ENCODE peak calls at places on chromosomes 5 and 9, in five cellular contexts. One of them, this sample, is unnamed.

GRCh38 chr9:116716441-116716840 is 29.3 kb downstream of the TRIM32 start:
- DNase-seq in stimulated activated CD8-positive, alpha-beta memory T cell treated with anti-CD3 and anti-CD28 coated beads, Interleukin-4, amount 100 ng/mL, for 1 hour: no peak
- DNase-seq in HFFc6: no peak
- DNase-seq in NCI-H1048: no peak
- DNase-seq in NCI-H460: no peak
- DNase-seq in this sample: no peak

GRCh38 chr5:55234171-55234700 is 828 bp upstream of the CCNO start:
- DNase-seq in stimulated activated CD8-positive, alpha-beta memory T cell treated with anti-CD3 and anti-CD28 coated beads, Interleukin-4, amount 100 ng/mL, for 1 hour: no peak
- DNase-seq in HFFc6: peak
- DNase-seq in NCI-H1048: no peak
- DNase-seq in NCI-H460: peak
- DNase-seq in this sample: peak

GRCh38 chr9:136860933-136861873 is 4.9 kb downstream of the EDF1 start:
- DNase-seq in stimulated activated CD8-positive, alpha-beta memory T cell treated with anti-CD3 and anti-CD28 coated beads, Interleukin-4, amount 100 ng/mL, for 1 hour: no peak
- DNase-seq in HFFc6: no peak
- DNase-seq in NCI-H1048: no peak
- DNase-seq in NCI-H460: no peak
- DNase-seq in this sample: no peak

GRCh38 chr9:36101916-36102741 is 34.4 kb upstream of the GLIPR2 start:
- DNase-seq in stimulated activated CD8-positive, alpha-beta memory T cell treated with anti-CD3 and anti-CD28 coated beads, Interleukin-4, amount 100 ng/mL, for 1 hour: no peak
- DNase-seq in HFFc6: peak
- DNase-seq in NCI-H1048: no peak
- DNase-seq in NCI-H460: peak
- DNase-seq in this sample: no peak

GRCh38 chr5:4230531-4230904 is 634.9 kb downstream of the IRX1 start:
- DNase-seq in stimulated activated CD8-positive, alpha-beta memory T cell treated with anti-CD3 and anti-CD28 coated beads, Interleukin-4, amount 100 ng/mL, for 1 hour: no peak
- DNase-seq in HFFc6: no peak
- DNase-seq in NCI-H1048: no peak
- DNase-seq in NCI-H460: no peak
- DNase-seq in this sample: no peak

GRCh38 chr5:177473461-177473991 is at the start of gene DBN1:
- DNase-seq in stimulated activated CD8-positive, alpha-beta memory T cell treated with anti-CD3 and anti-CD28 coated beads, Interleukin-4, amount 100 ng/mL, for 1 hour: no peak
- DNase-seq in HFFc6: no peak
- DNase-seq in NCI-H1048: peak
- DNase-seq in NCI-H460: peak
- DNase-seq in this sample: peak

GRCh38 chr5:53291528-53291927 is 182.0 kb upstream of the MOCS2 start:
- DNase-seq in stimulated activated CD8-positive, alpha-beta memory T cell treated with anti-CD3 and anti-CD28 coated beads, Interleukin-4, amount 100 ng/mL, for 1 hour: no peak
- DNase-seq in HFFc6: no peak
- DNase-seq in NCI-H1048: no peak
- DNase-seq in NCI-H460: no peak
- DNase-seq in this sample: no peak

GRCh38 chr5:74767579-74767913 is 497 bp downstream of the NSA2 start:
- DNase-seq in stimulated activated CD8-positive, alpha-beta memory T cell treated with anti-CD3 and anti-CD28 coated beads, Interleukin-4, amount 100 ng/mL, for 1 hour: no peak
- DNase-seq in HFFc6: peak
- DNase-seq in NCI-H1048: no peak
- DNase-seq in NCI-H460: no peak
- DNase-seq in this sample: peak

GRCh38 chr5:174073088-174073487 is 27.6 kb downstream of the NSG2 start:
- DNase-seq in stimulated activated CD8-positive, alpha-beta memory T cell treated with anti-CD3 and anti-CD28 coated beads, Interleukin-4, amount 100 ng/mL, for 1 hour: no peak
- DNase-seq in HFFc6: no peak
- DNase-seq in NCI-H1048: no peak
- DNase-seq in NCI-H460: no peak
- DNase-seq in this sample: no peak

GRCh38 chr5:118891252-118891651 is 97.1 kb downstream of the DTWD2 start:
- DNase-seq in stimulated activated CD8-positive, alpha-beta memory T cell treated with anti-CD3 and anti-CD28 coated beads, Interleukin-4, amount 100 ng/mL, for 1 hour: no peak
- DNase-seq in HFFc6: no peak
- DNase-seq in NCI-H1048: peak
- DNase-seq in NCI-H460: no peak
- DNase-seq in this sample: peak

GRCh38 chr9:77883846-77884771 is 147.5 kb downstream of the GNAQ start:
- DNase-seq in stimulated activated CD8-positive, alpha-beta memory T cell treated with anti-CD3 and anti-CD28 coated beads, Interleukin-4, amount 100 ng/mL, for 1 hour: no peak
- DNase-seq in HFFc6: peak
- DNase-seq in NCI-H1048: no peak
- DNase-seq in NCI-H460: no peak
- DNase-seq in this sample: no peak

GRCh38 chr5:132375957-132376356 is 6.4 kb downstream of the SLC22A5 start:
- DNase-seq in stimulated activated CD8-positive, alpha-beta memory T cell treated with anti-CD3 and anti-CD28 coated beads, Interleukin-4, amount 100 ng/mL, for 1 hour: no peak
- DNase-seq in HFFc6: no peak
- DNase-seq in NCI-H1048: no peak
- DNase-seq in NCI-H460: no peak
- DNase-seq in this sample: no peak

GRCh38 chr9:21432640-21433425 is 7.4 kb upstream of the IFNA1 start:
- DNase-seq in stimulated activated CD8-positive, alpha-beta memory T cell treated with anti-CD3 and anti-CD28 coated beads, Interleukin-4, amount 100 ng/mL, for 1 hour: no peak
- DNase-seq in HFFc6: no peak
- DNase-seq in NCI-H1048: no peak
- DNase-seq in NCI-H460: no peak
- DNase-seq in this sample: no peak

GRCh38 chr9:69898714-69899209 is 78.1 kb downstream of the CFAP95 start:
- DNase-seq in stimulated activated CD8-positive, alpha-beta memory T cell treated with anti-CD3 and anti-CD28 coated beads, Interleukin-4, amount 100 ng/mL, for 1 hour: no peak
- DNase-seq in HFFc6: peak
- DNase-seq in NCI-H1048: no peak
- DNase-seq in NCI-H460: no peak
- DNase-seq in this sample: no peak

GRCh38 chr5:7347377-7347776 is 48.6 kb upstream of the ADCY2 start:
- DNase-seq in stimulated activated CD8-positive, alpha-beta memory T cell treated with anti-CD3 and anti-CD28 coated beads, Interleukin-4, amount 100 ng/mL, for 1 hour: no peak
- DNase-seq in HFFc6: no peak
- DNase-seq in NCI-H1048: no peak
- DNase-seq in NCI-H460: no peak
- DNase-seq in this sample: no peak

GRCh38 chr5:168047043-168047668 is 244.3 kb upstream of the WWC1 start:
- DNase-seq in stimulated activated CD8-positive, alpha-beta memory T cell treated with anti-CD3 and anti-CD28 coated beads, Interleukin-4, amount 100 ng/mL, for 1 hour: no peak
- DNase-seq in HFFc6: peak
- DNase-seq in NCI-H1048: peak
- DNase-seq in NCI-H460: peak
- DNase-seq in this sample: peak

GRCh38 chr9:133397370-133397769 is 20.4 kb downstream of the REXO4 start:
- DNase-seq in stimulated activated CD8-positive, alpha-beta memory T cell treated with anti-CD3 and anti-CD28 coated beads, Interleukin-4, amount 100 ng/mL, for 1 hour: no peak
- DNase-seq in HFFc6: no peak
- DNase-seq in NCI-H1048: no peak
- DNase-seq in NCI-H460: no peak
- DNase-seq in this sample: no peak

GRCh38 chr9:34592895-34593601 is 3.5 kb upstream of the CNTFR start:
- DNase-seq in stimulated activated CD8-positive, alpha-beta memory T cell treated with anti-CD3 and anti-CD28 coated beads, Interleukin-4, amount 100 ng/mL, for 1 hour: no peak
- DNase-seq in HFFc6: no peak
- DNase-seq in NCI-H1048: no peak
- DNase-seq in NCI-H460: no peak
- DNase-seq in this sample: peak

GRCh38 chr9:114486205-114486963 is 18.9 kb downstream of the WHRN start:
- DNase-seq in stimulated activated CD8-positive, alpha-beta memory T cell treated with anti-CD3 and anti-CD28 coated beads, Interleukin-4, amount 100 ng/mL, for 1 hour: no peak
- DNase-seq in HFFc6: peak
- DNase-seq in NCI-H1048: no peak
- DNase-seq in NCI-H460: no peak
- DNase-seq in this sample: no peak

GRCh38 chr5:165775094-165775493 is 2269.7 kb downstream of the MAT2B start:
- DNase-seq in stimulated activated CD8-positive, alpha-beta memory T cell treated with anti-CD3 and anti-CD28 coated beads, Interleukin-4, amount 100 ng/mL, for 1 hour: no peak
- DNase-seq in HFFc6: no peak
- DNase-seq in NCI-H1048: no peak
- DNase-seq in NCI-H460: no peak
- DNase-seq in this sample: no peak

GRCh38 chr5:32520326-32520725 is 65.0 kb upstream of the SUB1 start:
- DNase-seq in stimulated activated CD8-positive, alpha-beta memory T cell treated with anti-CD3 and anti-CD28 coated beads, Interleukin-4, amount 100 ng/mL, for 1 hour: no peak
- DNase-seq in HFFc6: no peak
- DNase-seq in NCI-H1048: no peak
- DNase-seq in NCI-H460: no peak
- DNase-seq in this sample: no peak

GRCh38 chr5:172229904-172230303 is 35.9 kb downstream of the EFCAB9 start:
- DNase-seq in stimulated activated CD8-positive, alpha-beta memory T cell treated with anti-CD3 and anti-CD28 coated beads, Interleukin-4, amount 100 ng/mL, for 1 hour: no peak
- DNase-seq in HFFc6: no peak
- DNase-seq in NCI-H1048: no peak
- DNase-seq in NCI-H460: no peak
- DNase-seq in this sample: no peak

GRCh38 chr9:104907278-104907951 is 20.5 kb downstream of the ABCA1 start:
- DNase-seq in stimulated activated CD8-positive, alpha-beta memory T cell treated with anti-CD3 and anti-CD28 coated beads, Interleukin-4, amount 100 ng/mL, for 1 hour: no peak
- DNase-seq in HFFc6: peak
- DNase-seq in NCI-H1048: no peak
- DNase-seq in NCI-H460: no peak
- DNase-seq in this sample: no peak

GRCh38 chr5:16065810-16066209 is 113.8 kb downstream of the MARCHF11 start:
- DNase-seq in stimulated activated CD8-positive, alpha-beta memory T cell treated with anti-CD3 and anti-CD28 coated beads, Interleukin-4, amount 100 ng/mL, for 1 hour: no peak
- DNase-seq in HFFc6: no peak
- DNase-seq in NCI-H1048: no peak
- DNase-seq in NCI-H460: no peak
- DNase-seq in this sample: peak

GRCh38 chr9:121173501-121173900 is 28.2 kb downstream of the RAB14 start:
- DNase-seq in stimulated activated CD8-positive, alpha-beta memory T cell treated with anti-CD3 and anti-CD28 coated beads, Interleukin-4, amount 100 ng/mL, for 1 hour: no peak
- DNase-seq in HFFc6: no peak
- DNase-seq in NCI-H1048: no peak
- DNase-seq in NCI-H460: no peak
- DNase-seq in this sample: no peak

GRCh38 chr9:135334953-135335460 is 144.6 kb upstream of the PPP1R26 start:
- DNase-seq in stimulated activated CD8-positive, alpha-beta memory T cell treated with anti-CD3 and anti-CD28 coated beads, Interleukin-4, amount 100 ng/mL, for 1 hour: no peak
- DNase-seq in HFFc6: no peak
- DNase-seq in NCI-H1048: no peak
- DNase-seq in NCI-H460: no peak
- DNase-seq in this sample: no peak

GRCh38 chr5:58871648-58872242 is 288.9 kb downstream of the RAB3C start:
- DNase-seq in stimulated activated CD8-positive, alpha-beta memory T cell treated with anti-CD3 and anti-CD28 coated beads, Interleukin-4, amount 100 ng/mL, for 1 hour: no peak
- DNase-seq in HFFc6: peak
- DNase-seq in NCI-H1048: no peak
- DNase-seq in NCI-H460: peak
- DNase-seq in this sample: peak

GRCh38 chr5:135437796-135438560 is 9.2 kb downstream of the DCANP1 start:
- DNase-seq in stimulated activated CD8-positive, alpha-beta memory T cell treated with anti-CD3 and anti-CD28 coated beads, Interleukin-4, amount 100 ng/mL, for 1 hour: no peak
- DNase-seq in HFFc6: peak
- DNase-seq in NCI-H1048: no peak
- DNase-seq in NCI-H460: no peak
- DNase-seq in this sample: no peak

GRCh38 chr9:124835026-124835501 is 18.2 kb upstream of the WDR38 start:
- DNase-seq in stimulated activated CD8-positive, alpha-beta memory T cell treated with anti-CD3 and anti-CD28 coated beads, Interleukin-4, amount 100 ng/mL, for 1 hour: no peak
- DNase-seq in HFFc6: peak
- DNase-seq in NCI-H1048: no peak
- DNase-seq in NCI-H460: peak
- DNase-seq in this sample: peak

GRCh38 chr9:107251756-107252322 is 31.2 kb upstream of the RAD23B start:
- DNase-seq in stimulated activated CD8-positive, alpha-beta memory T cell treated with anti-CD3 and anti-CD28 coated beads, Interleukin-4, amount 100 ng/mL, for 1 hour: no peak
- DNase-seq in HFFc6: peak
- DNase-seq in NCI-H1048: no peak
- DNase-seq in NCI-H460: no peak
- DNase-seq in this sample: no peak

GRCh38 chr5:109364977-109365376 is 44.8 kb downstream of the PJA2 start:
- DNase-seq in stimulated activated CD8-positive, alpha-beta memory T cell treated with anti-CD3 and anti-CD28 coated beads, Interleukin-4, amount 100 ng/mL, for 1 hour: no peak
- DNase-seq in HFFc6: no peak
- DNase-seq in NCI-H1048: no peak
- DNase-seq in NCI-H460: no peak
- DNase-seq in this sample: no peak

GRCh38 chr5:102858808-102859207 is 103.7 kb downstream of the PAM start:
- DNase-seq in stimulated activated CD8-positive, alpha-beta memory T cell treated with anti-CD3 and anti-CD28 coated beads, Interleukin-4, amount 100 ng/mL, for 1 hour: no peak
- DNase-seq in HFFc6: peak
- DNase-seq in NCI-H1048: no peak
- DNase-seq in NCI-H460: no peak
- DNase-seq in this sample: no peak

GRCh38 chr5:54148062-54148461 is 162.3 kb downstream of the ARL15 start:
- DNase-seq in stimulated activated CD8-positive, alpha-beta memory T cell treated with anti-CD3 and anti-CD28 coated beads, Interleukin-4, amount 100 ng/mL, for 1 hour: no peak
- DNase-seq in HFFc6: peak
- DNase-seq in NCI-H1048: no peak
- DNase-seq in NCI-H460: no peak
- DNase-seq in this sample: peak

GRCh38 chr9:114905160-114905940 is 25.0 kb downstream of the TNFSF8 start:
- DNase-seq in stimulated activated CD8-positive, alpha-beta memory T cell treated with anti-CD3 and anti-CD28 coated beads, Interleukin-4, amount 100 ng/mL, for 1 hour: no peak
- DNase-seq in HFFc6: no peak
- DNase-seq in NCI-H1048: no peak
- DNase-seq in NCI-H460: no peak
- DNase-seq in this sample: no peak

GRCh38 chr5:179271301-179271650 is 74.0 kb downstream of the ADAMTS2 start:
- DNase-seq in stimulated activated CD8-positive, alpha-beta memory T cell treated with anti-CD3 and anti-CD28 coated beads, Interleukin-4, amount 100 ng/mL, for 1 hour: no peak
- DNase-seq in HFFc6: no peak
- DNase-seq in NCI-H1048: no peak
- DNase-seq in NCI-H460: no peak
- DNase-seq in this sample: no peak

GRCh38 chr5:103847060-103847459 is 284.5 kb upstream of the NUDT12 start:
- DNase-seq in stimulated activated CD8-positive, alpha-beta memory T cell treated with anti-CD3 and anti-CD28 coated beads, Interleukin-4, amount 100 ng/mL, for 1 hour: no peak
- DNase-seq in HFFc6: no peak
- DNase-seq in NCI-H1048: no peak
- DNase-seq in NCI-H460: no peak
- DNase-seq in this sample: no peak

GRCh38 chr5:38433160-38433861 is 123.1 kb downstream of the LIFR start:
- DNase-seq in stimulated activated CD8-positive, alpha-beta memory T cell treated with anti-CD3 and anti-CD28 coated beads, Interleukin-4, amount 100 ng/mL, for 1 hour: no peak
- DNase-seq in HFFc6: peak
- DNase-seq in NCI-H1048: no peak
- DNase-seq in NCI-H460: no peak
- DNase-seq in this sample: no peak

GRCh38 chr5:110070836-110071235 is 381.1 kb downstream of the MAN2A1 start:
- DNase-seq in stimulated activated CD8-positive, alpha-beta memory T cell treated with anti-CD3 and anti-CD28 coated beads, Interleukin-4, amount 100 ng/mL, for 1 hour: no peak
- DNase-seq in HFFc6: no peak
- DNase-seq in NCI-H1048: no peak
- DNase-seq in NCI-H460: no peak
- DNase-seq in this sample: no peak

GRCh38 chr5:125321654-125322053 is 575.2 kb upstream of the ZNF608 start:
- DNase-seq in stimulated activated CD8-positive, alpha-beta memory T cell treated with anti-CD3 and anti-CD28 coated beads, Interleukin-4, amount 100 ng/mL, for 1 hour: no peak
- DNase-seq in HFFc6: no peak
- DNase-seq in NCI-H1048: no peak
- DNase-seq in NCI-H460: no peak
- DNase-seq in this sample: no peak